ENCODE peak calls at places on chromosomes 2 and 18, in eight cellular contexts. Z is OCI-LY7; G is lung; K is nephron progenitor cell; W is astrocyte of the spinal cord; O is activated naive CD4-positive, alpha-beta T cell treated with anti-CD3 and anti-CD28 coated beads, Interleukin-2, amount 10 ng/mL, durations not matched to agents 7 days and 5 days; C is NCI-H1436; T is right atrium auricular region. L is an unnamed sample.

GRCh38 chr2:80169811-80170594 is 134.5 kb downstream of the LRRTM1 start:
- DNase-seq in Z (no peak), G (no peak), K (no peak), W (no peak), O (no peak), C (no peak), T (no peak), L (no peak)

GRCh38 chr2:122748552-122749011 is 993.1 kb downstream of the TSN start:
- DNase-seq in Z (no peak), G (no peak), K (no peak), W (peak; percentile 51), O (no peak), C (no peak), T (no peak), L (no peak)

GRCh38 chr18:68713131-68713530 is 1.8 kb downstream of the TMX3 start:
- DNase-seq in Z (peak; percentile 24), G (no peak), K (no peak), W (no peak), O (no peak), C (no peak), T (no peak), L (no peak)

GRCh38 chr2:17518212-17519154 is at the start of gene RAD51AP2:
- DNase-seq in Z (peak; percentile 80), G (peak; percentile 74), K (peak; percentile 94), W (peak; percentile 90), O (peak; percentile 21), C (no peak), T (peak; percentile 91), L (peak; percentile 81)

GRCh38 chr2:164257794-164258193 is 363.5 kb downstream of the GRB14 start:
- DNase-seq in Z (no peak), G (no peak), K (no peak), W (peak; percentile 14), O (no peak), C (no peak), T (no peak), L (no peak)

GRCh38 chr2:237482485-237482884 is 4.6 kb upstream of the MLPH start:
- DNase-seq in Z (no peak), G (peak; percentile 89), K (no peak), W (peak; percentile 26), O (no peak), C (peak; percentile 77), T (peak; percentile 87), L (peak; percentile 87)

GRCh38 chr2:117855886-117856285 is 41.4 kb downstream of the DDX18 start:
- DNase-seq in Z (no peak), G (no peak), K (no peak), W (no peak), O (no peak), C (no peak), T (no peak), L (no peak)

GRCh38 chr2:181957668-181958067 is 28.0 kb upstream of the PPP1R1C start:
- DNase-seq in Z (no peak), G (no peak), K (no peak), W (no peak), O (no peak), C (no peak), T (no peak), L (no peak)

GRCh38 chr2:211391206-211391605 is 834.8 kb downstream of the CPS1 start:
- DNase-seq in Z (no peak), G (no peak), K (no peak), W (no peak), O (no peak), C (no peak), T (no peak), L (no peak)

GRCh38 chr2:66919286-66919685 is 477.8 kb upstream of the ETAA1 start:
- DNase-seq in Z (no peak), G (no peak), K (no peak), W (no peak), O (no peak), C (no peak), T (no peak), L (no peak)

GRCh38 chr2:200352631-200353030 is 46.1 kb downstream of the SPATS2L start:
- DNase-seq in Z (no peak), G (no peak), K (no peak), W (peak; percentile 60), O (no peak), C (no peak), T (no peak), L (no peak)

GRCh38 chr2:210337159-210337558 is 22.2 kb upstream of the MYL1 start:
- DNase-seq in Z (no peak), G (no peak), K (no peak), W (no peak), O (no peak), C (no peak), T (no peak), L (no peak)

GRCh38 chr2:174465327-174465726 is 21.5 kb downstream of the GPR155 start:
- DNase-seq in Z (no peak), G (no peak), K (peak; percentile 16), W (no peak), O (no peak), C (no peak), T (no peak), L (no peak)

GRCh38 chr2:83596592-83597339 is 862.3 kb downstream of the SUCLG1 start:
- DNase-seq in Z (no peak), G (no peak), K (no peak), W (no peak), O (no peak), C (no peak), T (no peak), L (no peak)

GRCh38 chr2:39671606-39672005 is 5.9 kb downstream of the TMEM178A start:
- DNase-seq in Z (no peak), G (no peak), K (no peak), W (no peak), O (no peak), C (no peak), T (no peak), L (no peak)

GRCh38 chr2:246489-247145 is 17.2 kb downstream of the SH3YL1 start:
- DNase-seq in Z (peak; percentile 54), G (peak; percentile 38), K (peak; percentile 23), W (peak; percentile 63), O (peak; percentile 43), C (peak; percentile 40), T (no peak), L (no peak)

GRCh38 chr2:73987109-73987947 is 2.6 kb downstream of the TET3 start:
- DNase-seq in Z (no peak), G (no peak), K (no peak), W (peak; percentile 56), O (peak; percentile 63), C (no peak), T (no peak), L (no peak)

GRCh38 chr2:62287895-62288589 is 92.1 kb downstream of the B3GNT2 start:
- DNase-seq in Z (no peak), G (peak; percentile 64), K (no peak), W (peak; percentile 36), O (no peak), C (peak; percentile 55), T (peak; percentile 72), L (peak; percentile 73)

GRCh38 chr2:20052872-20053281 is 1.4 kb upstream of the LAPTM4A start:
- DNase-seq in Z (peak; percentile 9), G (peak; percentile 76), K (peak; percentile 37), W (peak; percentile 80), O (no peak), C (peak; percentile 19), T (peak; percentile 87), L (peak; percentile 61)

GRCh38 chr2:220930542-220931076 is 641.5 kb downstream of the EPHA4 start:
- DNase-seq in Z (no peak), G (no peak), K (no peak), W (no peak), O (no peak), C (no peak), T (no peak), L (no peak)

GRCh38 chr2:97732436-97733340 is 19.3 kb downstream of the ZAP70 start:
- DNase-seq in Z (no peak), G (no peak), K (no peak), W (no peak), O (no peak), C (no peak), T (no peak), L (no peak)

GRCh38 chr2:231228223-231228622 is 29.8 kb downstream of the ARMC9 start:
- DNase-seq in Z (peak; percentile 78), G (no peak), K (peak; percentile 34), W (no peak), O (no peak), C (no peak), T (no peak), L (no peak)

GRCh38 chr18:36295880-36296301 is 1.6 kb upstream of the FHOD3 start:
- DNase-seq in Z (no peak), G (no peak), K (no peak), W (no peak), O (no peak), C (no peak), T (no peak), L (no peak)

GRCh38 chr18:63346031-63346430 is 21.0 kb downstream of the KDSR start:
- DNase-seq in Z (no peak), G (no peak), K (no peak), W (no peak), O (no peak), C (no peak), T (no peak), L (peak; percentile 69)

GRCh38 chr2:147099845-147100244 is 745.0 kb upstream of the ACVR2A start:
- DNase-seq in Z (no peak), G (no peak), K (no peak), W (no peak), O (no peak), C (no peak), T (no peak), L (no peak)

L was measured in ureter.